ENCODE peak calls at places on chromosomes 11 and 22, in seven cellular contexts. One of them, this sample, is unnamed.
A peak's percentile ranks its signal among the peaks of the same experiment; 100 is the strongest.

GRCh38 chr11:693887-694562 is 997 bp downstream of the DEAF1 start:
- DNase-seq in SK-N-SH: no peak
- DNase-seq in prostate gland: no peak
- DNase-seq in K562: no peak
- DNase-seq in GM23338: no peak
- DNase-seq in GM12878: no peak
- DNase-seq in stomach: no peak
- DNase-seq in this sample: no peak

GRCh38 chr22:48376936-48377335 is 1450.7 kb downstream of the BRD1 start:
- DNase-seq in GM23338: no peak
- DNase-seq in K562: no peak
- DNase-seq in GM12878: no peak
- DNase-seq in SK-N-SH: no peak
- DNase-seq in prostate gland: no peak
- DNase-seq in stomach: no peak
- DNase-seq in this sample: peak; percentile 31

GRCh38 chr22:47535681-47536080 is 773.2 kb downstream of the TBC1D22A start:
- DNase-seq in GM12878: no peak
- DNase-seq in SK-N-SH: no peak
- DNase-seq in K562: no peak
- DNase-seq in stomach: no peak
- DNase-seq in prostate gland: no peak
- DNase-seq in GM23338: no peak
- DNase-seq in this sample: no peak

GRCh38 chr11:22076215-22076930 is 116.5 kb upstream of the ANO5 start:
- DNase-seq in K562: no peak
- DNase-seq in stomach: no peak
- DNase-seq in SK-N-SH: no peak
- DNase-seq in GM12878: no peak
- DNase-seq in prostate gland: no peak
- DNase-seq in GM23338: no peak
- DNase-seq in this sample: no peak

GRCh38 chr22:46031965-46032851 is 55.2 kb upstream of the WNT7B start:
- DNase-seq in SK-N-SH: peak; percentile 28
- DNase-seq in K562: no peak
- DNase-seq in GM12878: no peak
- DNase-seq in GM23338: no peak
- DNase-seq in stomach: no peak
- DNase-seq in prostate gland: no peak
- DNase-seq in this sample: peak; percentile 45

GRCh38 chr11:65961267-65962135 is at the start of gene SART1:
- DNase-seq in prostate gland: peak; percentile 96
- DNase-seq in GM12878: peak; percentile 94
- DNase-seq in K562: peak; percentile 98
- DNase-seq in stomach: peak; percentile 97
- DNase-seq in GM23338: peak; percentile 99
- DNase-seq in SK-N-SH: peak; percentile 99
- DNase-seq in this sample: peak; percentile 95

GRCh38 chr11:130531061-130531460 is 82.6 kb downstream of the ADAMTS15 start:
- DNase-seq in GM23338: no peak
- DNase-seq in prostate gland: no peak
- DNase-seq in K562: no peak
- DNase-seq in SK-N-SH: no peak
- DNase-seq in GM12878: no peak
- DNase-seq in stomach: no peak
- DNase-seq in this sample: no peak

GRCh38 chr11:67266424-67267187 is at the start of gene GRK2:
- DNase-seq in stomach: peak; percentile 52
- DNase-seq in K562: no peak
- DNase-seq in SK-N-SH: peak; percentile 88
- DNase-seq in prostate gland: no peak
- DNase-seq in GM23338: peak; percentile 67
- DNase-seq in GM12878: no peak
- DNase-seq in this sample: no peak

GRCh38 chr11:133742388-133742787 is 102.9 kb downstream of the SPATA19 start:
- DNase-seq in stomach: no peak
- DNase-seq in prostate gland: no peak
- DNase-seq in GM12878: no peak
- DNase-seq in SK-N-SH: no peak
- DNase-seq in GM23338: no peak
- DNase-seq in K562: no peak
- DNase-seq in this sample: no peak

GRCh38 chr11:6931146-6931713 is 5.0 kb downstream of the ZNF215 start:
- DNase-seq in K562: no peak
- DNase-seq in GM23338: no peak
- DNase-seq in SK-N-SH: no peak
- DNase-seq in GM12878: no peak
- DNase-seq in prostate gland: no peak
- DNase-seq in stomach: no peak
- DNase-seq in this sample: no peak

GRCh38 chr11:82756765-82757650 is 23.3 kb upstream of the FAM181B start:
- DNase-seq in stomach: no peak
- DNase-seq in GM12878: no peak
- DNase-seq in GM23338: no peak
- DNase-seq in K562: no peak
- DNase-seq in prostate gland: no peak
- DNase-seq in SK-N-SH: no peak
- DNase-seq in this sample: no peak

GRCh38 chr11:125593113-125593761 is 585 bp downstream of the STT3A start:
- DNase-seq in GM12878: no peak
- DNase-seq in prostate gland: peak; percentile 11
- DNase-seq in K562: peak; percentile 41
- DNase-seq in SK-N-SH: no peak
- DNase-seq in GM23338: peak; percentile 64
- DNase-seq in stomach: no peak
- DNase-seq in this sample: no peak

GRCh38 chr11:111422494-111423249 is 43.6 kb upstream of the POU2AF1 start:
- DNase-seq in GM23338: peak; percentile 90
- DNase-seq in K562: peak; percentile 44
- DNase-seq in GM12878: no peak
- DNase-seq in prostate gland: peak; percentile 59
- DNase-seq in SK-N-SH: peak; percentile 64
- DNase-seq in stomach: peak; percentile 79
- DNase-seq in this sample: no peak

GRCh38 chr22:30435674-30436126 is 10.1 kb downstream of the MTFP1 start:
- DNase-seq in SK-N-SH: no peak
- DNase-seq in GM23338: no peak
- DNase-seq in prostate gland: no peak
- DNase-seq in GM12878: no peak
- DNase-seq in K562: no peak
- DNase-seq in stomach: peak; percentile 56
- DNase-seq in this sample: no peak

GRCh38 chr11:30109774-30110173 is 92.9 kb upstream of the KCNA4 start:
- DNase-seq in GM12878: no peak
- DNase-seq in GM23338: no peak
- DNase-seq in prostate gland: no peak
- DNase-seq in stomach: no peak
- DNase-seq in K562: no peak
- DNase-seq in SK-N-SH: no peak
- DNase-seq in this sample: no peak

GRCh38 chr11:36146437-36146836 is 142.8 kb downstream of the COMMD9 start:
- DNase-seq in prostate gland: peak; percentile 66
- DNase-seq in stomach: no peak
- DNase-seq in GM23338: no peak
- DNase-seq in SK-N-SH: no peak
- DNase-seq in K562: no peak
- DNase-seq in GM12878: no peak
- DNase-seq in this sample: peak; percentile 77

GRCh38 chr11:67632175-67632981 is 2.6 kb upstream of the NUDT8 start:
- DNase-seq in K562: no peak
- DNase-seq in GM12878: no peak
- DNase-seq in stomach: peak; percentile 92
- DNase-seq in GM23338: no peak
- DNase-seq in prostate gland: no peak
- DNase-seq in SK-N-SH: no peak
- DNase-seq in this sample: no peak

GRCh38 chr11:29783506-29783905 is 233.3 kb downstream of the KCNA4 start:
- DNase-seq in GM23338: no peak
- DNase-seq in GM12878: no peak
- DNase-seq in K562: no peak
- DNase-seq in stomach: no peak
- DNase-seq in SK-N-SH: no peak
- DNase-seq in prostate gland: no peak
- DNase-seq in this sample: no peak

GRCh38 chr22:47175761-47176359 is 413.4 kb downstream of the TBC1D22A start:
- DNase-seq in GM23338: no peak
- DNase-seq in stomach: no peak
- DNase-seq in K562: no peak
- DNase-seq in GM12878: no peak
- DNase-seq in SK-N-SH: no peak
- DNase-seq in prostate gland: no peak
- DNase-seq in this sample: peak; percentile 47

GRCh38 chr11:46697303-46697702 is 3.1 kb downstream of the ARHGAP1 start:
- DNase-seq in GM23338: no peak
- DNase-seq in stomach: no peak
- DNase-seq in GM12878: no peak
- DNase-seq in prostate gland: no peak
- DNase-seq in SK-N-SH: peak; percentile 77
- DNase-seq in K562: no peak
- DNase-seq in this sample: no peak

GRCh38 chr11:123762422-123762821 is 8.1 kb upstream of the OR6X1 start:
- DNase-seq in prostate gland: no peak
- DNase-seq in stomach: no peak
- DNase-seq in GM12878: no peak
- DNase-seq in SK-N-SH: no peak
- DNase-seq in GM23338: no peak
- DNase-seq in K562: no peak
- DNase-seq in this sample: no peak

GRCh38 chr11:97965849-97966646 is 1054.7 kb upstream of the CNTN5 start:
- DNase-seq in GM23338: no peak
- DNase-seq in stomach: no peak
- DNase-seq in SK-N-SH: no peak
- DNase-seq in GM12878: no peak
- DNase-seq in prostate gland: no peak
- DNase-seq in K562: no peak
- DNase-seq in this sample: no peak

GRCh38 chr22:17430298-17430900 is 61.1 kb downstream of the CECR2 start:
- DNase-seq in stomach: no peak
- DNase-seq in K562: no peak
- DNase-seq in GM12878: no peak
- DNase-seq in prostate gland: no peak
- DNase-seq in SK-N-SH: no peak
- DNase-seq in GM23338: no peak
- DNase-seq in this sample: no peak

GRCh38 chr22:28316014-28316413 is 363.6 kb downstream of the TTC28 start:
- DNase-seq in GM12878: no peak
- DNase-seq in prostate gland: no peak
- DNase-seq in GM23338: no peak
- DNase-seq in K562: peak; percentile 29
- DNase-seq in stomach: peak; percentile 63
- DNase-seq in SK-N-SH: no peak
- DNase-seq in this sample: no peak

DNA sequence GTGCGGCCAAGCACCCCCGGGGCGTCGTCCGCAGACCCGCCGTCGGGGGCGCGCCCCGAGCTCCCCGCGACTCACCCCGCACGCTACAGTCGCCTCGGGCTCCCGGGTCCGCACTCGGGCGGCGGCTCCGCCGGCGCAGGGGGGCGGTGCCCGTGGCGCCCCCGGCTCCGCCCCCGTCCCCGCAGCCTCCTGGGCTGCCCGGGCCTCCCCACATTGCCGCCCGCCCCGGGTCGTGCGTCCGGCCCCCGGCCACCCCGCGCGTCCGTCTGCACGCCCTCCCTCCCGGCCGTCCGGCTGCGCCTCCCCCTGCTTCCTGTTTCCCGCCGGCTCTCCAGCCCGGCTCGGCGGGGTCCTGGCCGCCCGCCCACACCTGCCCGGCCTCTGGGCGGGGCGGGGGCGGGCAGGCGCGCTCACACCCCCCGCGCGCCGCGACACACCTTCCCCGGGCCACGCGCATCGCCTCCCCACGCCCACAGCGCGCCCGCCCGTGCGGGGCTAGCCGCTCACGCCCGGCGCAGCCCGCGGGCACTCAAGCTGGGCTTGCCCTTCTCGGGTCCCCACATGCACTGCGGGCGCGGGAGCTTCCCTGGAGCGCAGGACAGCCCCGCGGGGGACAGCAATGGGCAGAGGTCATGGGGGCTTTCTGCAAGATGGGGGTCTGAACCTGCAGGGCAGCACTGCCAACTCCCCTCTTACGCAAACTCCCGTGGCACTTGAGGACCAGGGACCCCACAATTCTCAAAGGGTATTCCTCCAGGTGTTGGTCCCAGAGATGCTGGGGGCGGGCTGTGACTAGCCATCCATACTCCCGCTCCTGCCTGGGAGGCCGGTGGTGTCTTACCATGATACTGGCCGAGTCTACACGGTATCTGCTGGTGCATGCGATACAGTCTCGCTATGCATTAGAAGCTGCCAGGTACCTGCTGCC is at the start of gene CARD10:
- DNase-seq in GM12878: no peak
- DNase-seq in K562: peak; percentile 67
- DNase-seq in SK-N-SH: peak; percentile 89
- DNase-seq in GM23338: peak; percentile 67
- DNase-seq in stomach: peak; percentile 68
- DNase-seq in prostate gland: no peak
- DNase-seq in this sample: no peak
- TF ChIP-seq POLR2AphosphoS5 in GM12878: no peak
- TF ChIP-seq POLR2AphosphoS5 in K562: no peak
- TF ChIP-seq POLR2AphosphoS5 in SK-N-SH: no peak
- TF ChIP-seq POLR2AphosphoS5 in GM23338: peak; percentile 28
- TF ChIP-seq POLR2AphosphoS5 in stomach: peak; percentile 29
- TF ChIP-seq POLR2AphosphoS5 in prostate gland: no peak
- TF ChIP-seq POLR2AphosphoS5 in this sample: no peak

GRCh38 chr11:75820636-75821035 is 5.6 kb downstream of the UVRAG start:
- DNase-seq in K562: no peak
- DNase-seq in GM12878: no peak
- DNase-seq in stomach: no peak
- DNase-seq in prostate gland: no peak
- DNase-seq in SK-N-SH: no peak
- DNase-seq in GM23338: no peak
- DNase-seq in this sample: no peak
- H3K4me1 ChIP-seq in K562: peaks cover 5% of the 10 kb centered on the region
- H3K4me1 ChIP-seq in GM12878: peaks cover 51% of the 10 kb centered on the region
- H3K4me1 ChIP-seq in stomach: peaks cover 30% of the 10 kb centered on the region
- H3K4me1 ChIP-seq in prostate gland: peaks cover 10% of the 10 kb centered on the region
- H3K4me1 ChIP-seq in SK-N-SH: peaks cover 5% of the 10 kb centered on the region
- H3K4me1 ChIP-seq in GM23338: peaks cover 9% of the 10 kb centered on the region
- H3K4me1 ChIP-seq in this sample: no peaks in the 10 kb centered on the region

DNA sequence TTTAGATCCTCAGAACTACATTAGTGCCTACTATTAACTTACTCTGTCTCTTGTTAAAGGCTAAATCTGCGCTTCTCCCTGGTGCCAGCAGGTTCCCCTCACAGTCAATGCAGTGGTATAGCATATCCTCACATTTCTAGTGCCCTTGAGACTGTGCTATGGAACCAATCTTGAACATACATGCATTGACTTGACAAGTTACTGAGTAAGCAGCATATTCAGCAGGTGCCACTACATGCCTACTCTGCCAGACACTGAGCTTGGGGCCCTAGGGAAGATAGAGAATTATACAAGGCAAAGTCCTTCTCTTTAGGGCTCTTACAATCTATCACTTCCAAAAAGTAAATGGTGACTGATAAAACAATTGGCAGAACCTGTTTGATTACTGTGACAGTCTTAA is 3.2 kb downstream of the FUT4 start:
- DNase-seq in SK-N-SH: no peak
- DNase-seq in GM12878: no peak
- DNase-seq in stomach: no peak
- DNase-seq in K562: no peak
- DNase-seq in GM23338: no peak
- DNase-seq in prostate gland: no peak
- DNase-seq in this sample: no peak
- TF ChIP-seq POLR2AphosphoS5 in SK-N-SH: no peak
- TF ChIP-seq POLR2AphosphoS5 in GM12878: no peak
- TF ChIP-seq POLR2AphosphoS5 in stomach: peak; percentile 32
- TF ChIP-seq POLR2AphosphoS5 in K562: no peak
- TF ChIP-seq POLR2AphosphoS5 in GM23338: no peak
- TF ChIP-seq POLR2AphosphoS5 in prostate gland: no peak
- TF ChIP-seq POLR2AphosphoS5 in this sample: no peak

GRCh38 chr11:114088836-114089235 is 29.3 kb downstream of the ZBTB16 start:
- DNase-seq in GM23338: no peak
- DNase-seq in stomach: no peak
- DNase-seq in K562: no peak
- DNase-seq in SK-N-SH: no peak
- DNase-seq in prostate gland: no peak
- DNase-seq in GM12878: no peak
- DNase-seq in this sample: no peak
- H3K4me1 ChIP-seq in GM23338: no peaks in the 10 kb centered on the region
- H3K4me1 ChIP-seq in stomach: peaks cover 95% of the 10 kb centered on the region
- H3K4me1 ChIP-seq in K562: no peaks in the 10 kb centered on the region
- H3K4me1 ChIP-seq in SK-N-SH: no peaks in the 10 kb centered on the region
- H3K4me1 ChIP-seq in prostate gland: peaks cover 39% of the 10 kb centered on the region
- H3K4me1 ChIP-seq in GM12878: no peaks in the 10 kb centered on the region
- H3K4me1 ChIP-seq in this sample: peaks cover 5% of the 10 kb centered on the region